ENCODE peak calls at places on chromosomes 13 and 19, in seven cellular contexts. H is mesothelial cell of epicardium, A is endodermal cell, L is endothelial cell, K is D721Med, J is brain microvascular endothelial cell, Z is progenitor cell of endocrine pancreas. O is an unnamed sample.

GRCh38 chr13:26660185-26660584 is 100.4 kb downstream of the GPR12 start:
- DNase-seq in L (no peak), Z (no peak), J (no peak), H (no peak), A (no peak), K (no peak), O (no peak)

GRCh38 chr13:27053235-27053884 is 118.3 kb downstream of the USP12 start:
- DNase-seq in H (no peak), L (no peak), J (no peak), K (no peak), A (no peak), Z (no peak), O (no peak)

GRCh38 chr19:18775586-18776287 is 15.4 kb downstream of the COMP start:
- DNase-seq in A (no peak), J (peak; percentile 45), H (no peak), L (no peak), Z (no peak), K (no peak), O (no peak)

GRCh38 chr19:11480927-11481776 is at the start of gene ELAVL3:
- DNase-seq in A (peak; percentile 68), J (no peak), H (no peak), K (peak; percentile 62), Z (no peak), L (no peak), O (no peak)

GRCh38 chr13:113545455-113545930 is 39.1 kb upstream of the TFDP1 start:
- DNase-seq in K (no peak), L (no peak), H (no peak), J (peak; percentile 22), Z (no peak), A (no peak), O (no peak)

GRCh38 chr19:8253678-8254077 is 44.5 kb downstream of the CERS4 start:
- DNase-seq in H (no peak), K (no peak), J (no peak), Z (no peak), L (no peak), A (no peak), O (no peak)

GRCh38 chr19:38838208-38838985 is 6.8 kb upstream of the ECH1 start:
- DNase-seq in H (no peak), K (no peak), A (no peak), J (no peak), L (no peak), Z (no peak), O (no peak)

GRCh38 chr19:35908977-35909683 is 1.0 kb upstream of the TYROBP start:
- DNase-seq in L (no peak), Z (no peak), H (no peak), K (no peak), A (no peak), J (no peak), O (no peak)

GRCh38 chr13:41053384-41053826 is 7.9 kb upstream of the WBP4 start:
- DNase-seq in K (no peak), J (no peak), A (no peak), H (no peak), L (no peak), Z (no peak), O (no peak)

GRCh38 chr19:19160489-19161035 is 9.5 kb downstream of the MEF2B start:
- DNase-seq in A (no peak), L (no peak), H (no peak), J (no peak), K (no peak), Z (no peak), O (no peak)

GRCh38 chr19:38263696-38264485 is 482 bp upstream of the SPINT2 start:
- DNase-seq in A (peak; percentile 98), L (no peak), H (peak; percentile 94), J (peak; percentile 63), Z (peak; percentile 97), K (no peak), O (no peak)

GRCh38 chr13:26759907-26760834 is at the start of gene GPR12:
- DNase-seq in H (no peak), L (no peak), Z (peak; percentile 16), J (no peak), K (no peak), A (peak; percentile 54), O (no peak)

GRCh38 chr19:10809693-10810285 is 26.2 kb downstream of the TMED1 start:
- DNase-seq in A (no peak), J (no peak), K (no peak), L (no peak), H (no peak), Z (no peak), O (no peak)

GRCh38 chr13:67549331-67549730 is 319.2 kb upstream of the PCDH9 start:
- DNase-seq in H (no peak), L (no peak), K (no peak), A (no peak), J (peak; percentile 91), Z (no peak), O (no peak)

GRCh38 chr13:112852392-112852791 is 116.6 kb upstream of the MCF2L start:
- DNase-seq in Z (no peak), H (no peak), A (no peak), K (no peak), J (no peak), L (no peak), O (no peak)

GRCh38 chr19:5563941-5564612 is 3.7 kb downstream of the TINCR start:
- DNase-seq in J (peak; percentile 23), H (no peak), Z (no peak), L (no peak), A (no peak), K (no peak), O (no peak)

GRCh38 chr19:31693131-31693700 is 344.0 kb upstream of the TSHZ3 start:
- DNase-seq in A (peak; percentile 69), J (no peak), H (no peak), K (no peak), Z (no peak), L (no peak), O (no peak)

GRCh38 chr19:40688294-40688693 is 2.2 kb downstream of the NUMBL start:
- DNase-seq in A (no peak), K (no peak), H (no peak), Z (no peak), L (no peak), J (no peak), O (no peak)

GRCh38 chr19:14943601-14944000 is 2.3 kb downstream of the OR7C2 start:
- DNase-seq in L (no peak), K (no peak), A (no peak), Z (no peak), J (no peak), H (no peak), O (no peak)

GRCh38 chr13:45765464-45765863 is 63.3 kb downstream of the CBY2 start:
- DNase-seq in Z (no peak), L (no peak), J (no peak), K (no peak), A (no peak), H (no peak), O (no peak)

GRCh38 chr13:45773236-45773635 is 71.1 kb downstream of the CBY2 start:
- DNase-seq in A (no peak), K (no peak), H (no peak), Z (no peak), L (no peak), J (no peak), O (no peak)

GRCh38 chr13:45768668-45769067 is 66.5 kb downstream of the CBY2 start:
- DNase-seq in L (no peak), K (no peak), A (no peak), J (no peak), Z (no peak), H (no peak), O (no peak)

GRCh38 chr13:45770886-45771285 is 68.8 kb downstream of the CBY2 start:
- DNase-seq in Z (no peak), L (no peak), A (no peak), H (no peak), K (no peak), J (no peak), O (no peak)

DNA sequence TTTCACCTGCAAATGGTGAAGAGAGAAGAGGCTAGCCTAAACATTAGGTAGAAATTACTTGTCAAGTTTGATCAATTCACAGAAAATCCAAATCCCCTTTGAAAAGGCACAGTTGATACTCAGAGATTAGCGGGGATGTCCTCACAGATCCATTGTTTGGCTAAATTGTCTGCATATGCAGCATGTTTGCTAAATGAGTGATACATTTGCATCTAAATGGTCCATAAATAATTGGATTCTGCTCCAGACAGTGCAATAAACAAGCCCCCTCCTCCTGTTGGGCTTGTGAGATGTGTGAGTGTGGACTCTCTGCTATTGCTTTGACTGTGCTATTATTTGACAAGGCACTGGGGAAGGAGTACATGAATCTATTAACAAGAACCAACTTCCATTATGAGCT is 67.0 kb downstream of the CBY2 start:
- DNase-seq in H (no peak), A (peak; percentile 59), L (no peak), Z (no peak), J (no peak), K (no peak), O (no peak)
- TF ChIP-seq CTCF in H (no peak), A (no peak), L (no peak), Z (no peak), J (no peak), K (no peak), O (no peak)

GRCh38 chr13:108609353-108609752 is 20.1 kb upstream of the MYO16 start:
- DNase-seq in Z (no peak), J (no peak), K (no peak), A (no peak), L (no peak), H (no peak), O (no peak)
- TF ChIP-seq CTCF in Z (peak; percentile 45), J (peak; percentile 65), K (peak; percentile 19), A (peak; percentile 73), L (peak; percentile 75), H (peak; percentile 67), O (no peak)

GRCh38 chr13:22937241-22937640 is 243.5 kb upstream of the SGCG start:
- DNase-seq in J (no peak), L (no peak), H (no peak), Z (no peak), A (no peak), K (no peak), O (no peak)

GRCh38 chr13:22940736-22941135 is 240.0 kb upstream of the SGCG start:
- DNase-seq in A (no peak), H (no peak), Z (no peak), L (no peak), J (no peak), K (no peak), O (no peak)

GRCh38 chr13:22940090-22940710 is 240.6 kb upstream of the SGCG start:
- DNase-seq in Z (no peak), L (no peak), J (no peak), K (no peak), H (no peak), A (no peak), O (no peak)

GRCh38 chr13:22939157-22939556 is 241.6 kb upstream of the SGCG start:
- DNase-seq in Z (no peak), A (no peak), J (no peak), L (no peak), K (no peak), H (no peak), O (no peak)

DNA sequence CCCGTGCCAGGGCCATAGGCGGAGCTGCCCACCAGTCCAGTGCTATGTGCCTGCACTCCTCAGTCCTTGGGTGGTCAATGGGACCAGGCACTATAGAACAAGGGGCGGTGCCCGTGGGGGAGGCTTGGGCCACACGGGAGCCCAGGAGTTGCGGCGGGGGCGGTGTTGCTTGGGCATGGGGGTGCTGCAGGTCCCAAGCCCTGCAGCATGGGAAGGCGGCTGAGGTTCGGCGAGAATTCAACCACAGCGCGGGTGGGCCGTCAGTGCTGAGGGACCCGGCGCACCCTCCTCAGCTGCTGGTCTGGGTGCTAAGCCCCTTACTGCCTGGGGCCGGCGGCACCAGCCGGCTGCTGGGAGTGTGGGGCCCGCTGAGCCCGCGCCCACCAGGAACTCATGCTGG is 242.2 kb upstream of the SGCG start:
- DNase-seq in H (no peak), Z (no peak), J (no peak), A (no peak), L (no peak), K (no peak), O (no peak)
- TF ChIP-seq CTCF in H (no peak), Z (no peak), J (no peak), A (no peak), L (no peak), K (no peak), O (no peak)

GRCh38 chr19:30131722-30132291 is 189.8 kb downstream of the URI1 start:
- DNase-seq in L (no peak), J (no peak), A (no peak), H (no peak), Z (no peak), K (no peak), O (no peak)
- TF ChIP-seq CTCF in L (no peak), J (no peak), A (no peak), H (no peak), Z (no peak), K (no peak), O (no peak)

O was measured in natural killer cell.